ENCODE peak calls at places on chromosomes 3 and 15, in ten cellular contexts. T, U, X, N, C, I, R, L, Y and D are unnamed samples.

GRCh38 chr3:150203273-150203672 is 204.8 kb upstream of the TSC22D2 start:
- DNase-seq in N (no peak), C (no peak), T (no peak), I (no peak), L (no peak), Y (no peak), X (no peak), U (no peak), R (no peak), D (no peak)

GRCh38 chr3:181711325-181712135 is at the start of gene SOX2:
- DNase-seq in C (peak), U (peak), R (no peak), Y (no peak), I (no peak), T (peak), L (no peak), N (no peak), X (no peak), D (no peak)

GRCh38 chr3:11764931-11765363 is 81.7 kb downstream of the TAMM41 start:
- DNase-seq in X (no peak), L (no peak), T (no peak), U (no peak), R (no peak), C (no peak), N (no peak), I (no peak), Y (no peak), D (no peak)

GRCh38 chr3:184334470-184335158 is 2.8 kb upstream of the FAM131A start:
- DNase-seq in I (no peak), N (no peak), T (no peak), U (peak), L (no peak), C (peak), Y (no peak), R (no peak), X (no peak), D (no peak)

GRCh38 chr3:195731356-195731960 is 10.7 kb downstream of the MUC20 start:
- DNase-seq in U (no peak), Y (no peak), I (no peak), T (no peak), N (no peak), X (no peak), C (no peak), R (no peak), L (no peak), D (no peak)

GRCh38 chr3:47571391-47572165 is 7.1 kb downstream of the CSPG5 start:
- DNase-seq in Y (no peak), T (peak), U (no peak), N (no peak), X (no peak), L (no peak), R (no peak), I (no peak), C (no peak), D (no peak)

GRCh38 chr3:120145498-120146285 is 51.4 kb upstream of the GSK3B start:
- DNase-seq in U (peak), N (no peak), T (no peak), I (no peak), Y (no peak), X (no peak), R (no peak), L (no peak), C (no peak), D (no peak)

GRCh38 chr3:133388696-133389095 is 11.2 kb upstream of the BFSP2 start:
- DNase-seq in X (no peak), L (no peak), T (no peak), N (no peak), I (no peak), R (no peak), C (no peak), Y (no peak), U (no peak), D (no peak)

GRCh38 chr15:95832655-95833054 is 497.8 kb upstream of the NR2F2 start:
- DNase-seq in L (no peak), C (no peak), T (no peak), U (no peak), N (no peak), R (no peak), Y (no peak), X (no peak), I (no peak), D (no peak)

GRCh38 chr15:69862540-69862939 is 235.2 kb downstream of the TLE3 start:
- DNase-seq in C (no peak), I (no peak), L (no peak), R (no peak), X (no peak), Y (no peak), U (no peak), N (no peak), T (no peak), D (no peak)

GRCh38 chr3:176931991-176932390 is 265.3 kb downstream of the TBL1XR1 start:
- DNase-seq in I (no peak), C (no peak), Y (no peak), U (no peak), X (no peak), T (no peak), R (no peak), N (no peak), L (no peak), D (no peak)

GRCh38 chr3:40237892-40238571 is 71.5 kb upstream of the EIF1B start:
- DNase-seq in I (no peak), R (no peak), X (no peak), U (no peak), N (no peak), L (no peak), C (peak), T (no peak), Y (no peak), D (no peak)

GRCh38 chr15:67164401-67164791 is 90.1 kb downstream of the AAGAB start:
- DNase-seq in I (no peak), R (no peak), X (no peak), Y (no peak), L (peak), T (no peak), U (no peak), C (no peak), N (no peak), D (no peak)

GRCh38 chr3:169575381-169575780 is 88.1 kb downstream of the MECOM start:
- DNase-seq in I (no peak), N (no peak), Y (no peak), T (no peak), U (no peak), L (no peak), R (no peak), C (no peak), X (no peak), D (no peak)

GRCh38 chr15:52255935-52256334 is 39.7 kb downstream of the MYO5C start:
- DNase-seq in X (no peak), I (no peak), C (no peak), Y (no peak), T (no peak), R (no peak), L (no peak), N (no peak), U (no peak), D (no peak)

GRCh38 chr15:89367485-89368451 is 33.1 kb upstream of the POLG start:
- DNase-seq in U (no peak), C (peak), L (no peak), N (no peak), X (no peak), T (peak), I (no peak), R (no peak), Y (no peak), D (no peak)

GRCh38 chr3:71780430-71780829 is 4.5 kb downstream of the PROK2 start:
- DNase-seq in Y (no peak), N (no peak), I (no peak), L (no peak), T (no peak), X (no peak), U (no peak), C (no peak), R (no peak), D (no peak)

GRCh38 chr3:171157286-171157685 is 130.8 kb upstream of the SLC2A2 start:
- DNase-seq in T (peak), X (no peak), C (peak), I (no peak), L (no peak), U (no peak), Y (no peak), N (no peak), R (no peak), D (no peak)